ENCODE peak calls at places on chromosomes 5 and 9, in nine cellular contexts. One of them, this sample, is unnamed.

GRCh38 chr9:104993291-104993963 is 65.5 kb upstream of the ABCA1 start:
- DNase-seq in AG08395: peak
- DNase-seq in mammary epithelial cell: no peak
- DNase-seq in mesothelial cell of epicardium: peak
- DNase-seq in AG08396: peak
- DNase-seq in dermis microvascular lymphatic vessel endothelial cell: peak
- DNase-seq in AG04450: no peak
- DNase-seq in retinal pigment epithelial cell: peak
- DNase-seq in T-helper 2 cell: no peak
- DNase-seq in this sample: peak

GRCh38 chr5:143261748-143262392 is 141.6 kb downstream of the NR3C1 start:
- DNase-seq in AG08395: no peak
- DNase-seq in mammary epithelial cell: peak
- DNase-seq in mesothelial cell of epicardium: no peak
- DNase-seq in AG08396: no peak
- DNase-seq in dermis microvascular lymphatic vessel endothelial cell: no peak
- DNase-seq in AG04450: no peak
- DNase-seq in retinal pigment epithelial cell: no peak
- DNase-seq in T-helper 2 cell: no peak
- DNase-seq in this sample: no peak

GRCh38 chr5:96287181-96287580 is 145.9 kb downstream of the PCSK1 start:
- DNase-seq in AG08395: no peak
- DNase-seq in mammary epithelial cell: no peak
- DNase-seq in mesothelial cell of epicardium: no peak
- DNase-seq in AG08396: no peak
- DNase-seq in dermis microvascular lymphatic vessel endothelial cell: no peak
- DNase-seq in AG04450: no peak
- DNase-seq in retinal pigment epithelial cell: no peak
- DNase-seq in T-helper 2 cell: no peak
- DNase-seq in this sample: no peak

GRCh38 chr9:91182429-91182828 is 179.3 kb downstream of the AUH start:
- DNase-seq in AG08395: no peak
- DNase-seq in mammary epithelial cell: peak
- DNase-seq in mesothelial cell of epicardium: no peak
- DNase-seq in AG08396: no peak
- DNase-seq in dermis microvascular lymphatic vessel endothelial cell: no peak
- DNase-seq in AG04450: no peak
- DNase-seq in retinal pigment epithelial cell: no peak
- DNase-seq in T-helper 2 cell: no peak
- DNase-seq in this sample: no peak

GRCh38 chr9:25562101-25562500 is 116.1 kb downstream of the TUSC1 start:
- DNase-seq in AG08395: no peak
- DNase-seq in mammary epithelial cell: no peak
- DNase-seq in mesothelial cell of epicardium: no peak
- DNase-seq in AG08396: no peak
- DNase-seq in dermis microvascular lymphatic vessel endothelial cell: no peak
- DNase-seq in AG04450: no peak
- DNase-seq in retinal pigment epithelial cell: no peak
- DNase-seq in T-helper 2 cell: no peak
- DNase-seq in this sample: no peak

GRCh38 chr9:128285033-128285784 is 9.1 kb downstream of the SWI5 start:
- DNase-seq in AG08395: no peak
- DNase-seq in mammary epithelial cell: no peak
- DNase-seq in mesothelial cell of epicardium: no peak
- DNase-seq in AG08396: no peak
- DNase-seq in dermis microvascular lymphatic vessel endothelial cell: no peak
- DNase-seq in AG04450: no peak
- DNase-seq in retinal pigment epithelial cell: no peak
- DNase-seq in T-helper 2 cell: no peak
- DNase-seq in this sample: no peak

GRCh38 chr9:96450613-96451544 is 910 bp downstream of the HABP4 start:
- DNase-seq in AG08395: peak
- DNase-seq in mammary epithelial cell: peak
- DNase-seq in mesothelial cell of epicardium: peak
- DNase-seq in AG08396: peak
- DNase-seq in dermis microvascular lymphatic vessel endothelial cell: peak
- DNase-seq in AG04450: no peak
- DNase-seq in retinal pigment epithelial cell: peak
- DNase-seq in T-helper 2 cell: peak
- DNase-seq in this sample: no peak

GRCh38 chr9:104725014-104725413 is 22.5 kb upstream of the NIPSNAP3A start:
- DNase-seq in AG08395: no peak
- DNase-seq in mammary epithelial cell: no peak
- DNase-seq in mesothelial cell of epicardium: no peak
- DNase-seq in AG08396: no peak
- DNase-seq in dermis microvascular lymphatic vessel endothelial cell: no peak
- DNase-seq in AG04450: no peak
- DNase-seq in retinal pigment epithelial cell: no peak
- DNase-seq in T-helper 2 cell: no peak
- DNase-seq in this sample: peak

GRCh38 chr9:115141612-115142011 is 23.7 kb upstream of the TNC start:
- DNase-seq in AG08395: no peak
- DNase-seq in mammary epithelial cell: no peak
- DNase-seq in mesothelial cell of epicardium: no peak
- DNase-seq in AG08396: no peak
- DNase-seq in dermis microvascular lymphatic vessel endothelial cell: no peak
- DNase-seq in AG04450: no peak
- DNase-seq in retinal pigment epithelial cell: no peak
- DNase-seq in T-helper 2 cell: no peak
- DNase-seq in this sample: no peak

GRCh38 chr5:112018846-112019245 is 261.9 kb upstream of the NREP start:
- DNase-seq in AG08395: no peak
- DNase-seq in mammary epithelial cell: no peak
- DNase-seq in mesothelial cell of epicardium: no peak
- DNase-seq in AG08396: no peak
- DNase-seq in dermis microvascular lymphatic vessel endothelial cell: no peak
- DNase-seq in AG04450: no peak
- DNase-seq in retinal pigment epithelial cell: no peak
- DNase-seq in T-helper 2 cell: no peak
- DNase-seq in this sample: no peak

GRCh38 chr5:168015506-168015905 is 275.9 kb upstream of the WWC1 start:
- DNase-seq in AG08395: peak
- DNase-seq in mammary epithelial cell: no peak
- DNase-seq in mesothelial cell of epicardium: no peak
- DNase-seq in AG08396: peak
- DNase-seq in dermis microvascular lymphatic vessel endothelial cell: no peak
- DNase-seq in AG04450: no peak
- DNase-seq in retinal pigment epithelial cell: no peak
- DNase-seq in T-helper 2 cell: no peak
- DNase-seq in this sample: no peak

GRCh38 chr9:137243626-137244485 is 2.8 kb downstream of the TUBB4B start:
- DNase-seq in AG08395: no peak
- DNase-seq in mammary epithelial cell: no peak
- DNase-seq in mesothelial cell of epicardium: no peak
- DNase-seq in AG08396: no peak
- DNase-seq in dermis microvascular lymphatic vessel endothelial cell: peak
- DNase-seq in AG04450: no peak
- DNase-seq in retinal pigment epithelial cell: no peak
- DNase-seq in T-helper 2 cell: no peak
- DNase-seq in this sample: no peak

This sample was measured in RPMI8226.